ENCODE peak calls at places on chromosomes 3 and 15, in ten cellular contexts. R, X, J, Q, F, H, O, I, P and U are unnamed samples. For H3K4me1, the result is how much of the 10 kb centered on the place peaks cover.

GRCh38 chr15:52780172-52780980 is 9.8 kb downstream of the ONECUT1 start:
- DNase-seq in H (peak), P (no peak), O (peak), X (peak), R (peak), F (peak), J (no peak), Q (peak), I (peak), U (no peak)

GRCh38 chr3:28191363-28191762 is 50.1 kb upstream of the CMC1 start:
- DNase-seq in P (no peak), H (no peak), Q (no peak), I (no peak), R (no peak), O (no peak), J (no peak), X (no peak), F (no peak), U (no peak)

GRCh38 chr3:58193682-58194407 is 16.9 kb downstream of the DNASE1L3 start:
- DNase-seq in Q (no peak), R (no peak), P (no peak), I (no peak), F (no peak), O (no peak), H (no peak), J (no peak), X (no peak), U (no peak)

GRCh38 chr15:100919481-100920405 is 586 bp downstream of the LRRK1 start:
- DNase-seq in F (no peak), P (no peak), X (peak), H (no peak), I (peak), R (peak), J (no peak), O (no peak), Q (no peak), U (no peak)

GRCh38 chr15:67819636-67820035 is 5.7 kb upstream of the SKOR1 start:
- DNase-seq in H (no peak), I (no peak), P (no peak), X (peak), O (no peak), J (no peak), F (no peak), Q (no peak), R (no peak), U (no peak)

GRCh38 chr15:33160581-33161165 is 33.8 kb downstream of the FMN1 start:
- DNase-seq in Q (no peak), X (no peak), R (no peak), O (no peak), F (no peak), H (no peak), J (no peak), P (no peak), I (no peak), U (no peak)

GRCh38 chr15:62344806-62345539 is 179.9 kb upstream of the C2CD4B start:
- DNase-seq in J (no peak), H (peak), Q (peak), O (peak), R (peak), P (peak), X (peak), I (peak), F (peak), U (no peak)

GRCh38 chr15:88048759-88049158 is 207.8 kb downstream of the NTRK3 start:
- DNase-seq in P (no peak), F (no peak), Q (no peak), X (no peak), I (no peak), R (no peak), J (no peak), H (no peak), O (no peak), U (no peak)

GRCh38 chr3:136070953-136071949 is 105.7 kb downstream of the PPP2R3A start:
- DNase-seq in O (peak), H (no peak), P (no peak), J (no peak), Q (no peak), X (peak), F (no peak), I (peak), R (no peak), U (no peak)

GRCh38 chr3:119469378-119470189 is 821 bp downstream of the POGLUT1 start:
- DNase-seq in O (no peak), P (no peak), X (no peak), I (peak), Q (no peak), F (no peak), H (no peak), R (no peak), J (no peak), U (no peak)

GRCh38 chr3:129121016-129121791 is 400 bp downstream of the RAB43 start:
- DNase-seq in I (peak), F (no peak), Q (no peak), J (no peak), X (peak), R (peak), O (no peak), P (no peak), H (peak), U (no peak)

DNA sequence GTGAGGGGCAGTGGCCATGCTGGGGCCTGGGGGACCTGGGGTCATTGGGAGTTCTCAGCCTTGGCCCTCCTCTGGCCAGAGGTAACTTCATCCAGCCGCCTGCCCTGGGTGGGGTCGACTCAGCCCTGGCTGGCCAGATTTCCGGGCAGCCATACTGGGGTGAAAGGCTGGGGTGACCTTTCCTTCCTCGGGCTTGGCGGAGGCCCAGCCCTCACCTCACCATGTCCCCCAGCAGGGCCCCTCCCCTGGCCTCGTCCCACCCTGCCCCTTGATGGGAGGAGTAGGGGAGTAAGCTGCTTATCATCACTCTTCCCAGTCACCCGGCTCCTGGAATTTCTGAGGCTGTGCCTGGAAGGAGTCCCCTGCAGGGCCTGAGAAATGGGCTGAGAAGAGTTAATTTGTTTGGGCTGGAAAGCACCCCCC is 5.4 kb downstream of the SEMA3F start:
- DNase-seq in F (no peak), H (peak), X (no peak), O (peak), Q (no peak), I (peak), R (no peak), J (no peak), P (no peak), U (no peak)
- H3K4me1 ChIP-seq in F (under half), H (half or more), X (under half), O (under half), Q (half or more), I (half or more), R (under half), J (under half), P (half or more), U (half or more)

DNA sequence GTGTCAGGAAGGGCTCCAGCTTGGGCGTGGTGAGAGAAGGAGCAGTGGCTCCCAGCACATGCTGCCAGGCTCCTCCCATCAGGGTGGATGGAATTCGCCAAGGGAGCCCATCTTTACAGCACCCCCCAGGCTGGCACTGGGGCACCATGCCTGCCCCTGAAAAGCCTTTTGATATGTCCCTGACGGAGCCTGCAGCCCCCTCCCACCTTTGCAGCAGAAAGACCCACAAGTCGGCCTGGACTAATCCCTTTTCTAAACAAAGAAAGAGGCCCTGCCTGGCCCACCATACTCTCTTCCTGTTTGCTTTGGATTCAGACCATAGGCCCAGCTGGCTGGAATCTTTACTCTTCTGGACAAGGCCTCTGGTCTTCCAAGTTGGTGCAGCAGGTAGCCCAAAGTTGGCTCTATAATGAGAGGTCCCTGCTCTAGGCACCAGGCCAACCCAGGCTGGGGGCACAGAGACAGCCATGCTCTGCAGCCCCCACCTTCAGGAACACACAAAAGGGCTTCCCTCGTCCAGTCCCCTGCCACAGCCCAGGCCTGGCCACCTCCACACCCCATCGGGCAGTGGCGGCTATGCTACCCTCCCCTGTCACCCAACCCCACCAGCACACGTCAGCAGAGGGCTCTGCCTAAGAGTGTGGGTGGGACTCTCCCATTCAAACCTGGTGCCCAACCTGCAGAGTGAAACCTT is 5.4 kb downstream of the ANPEP start:
- DNase-seq in O (no peak), F (no peak), Q (no peak), R (no peak), X (no peak), P (no peak), H (peak), I (peak), J (no peak), U (peak)
- TF ChIP-seq POLR2AphosphoS5 in O (no peak), F (no peak), Q (no peak), R (no peak), X (no peak), P (no peak), H (no peak), I (peak), J (no peak), U (no peak)

GRCh38 chr3:16433701-16434151 is 79.8 kb downstream of the RFTN1 start:
- DNase-seq in O (no peak), F (no peak), Q (no peak), P (no peak), H (no peak), X (peak), J (no peak), R (no peak), I (no peak), U (no peak)
- H3K4me3 ChIP-seq in O (no peak), F (no peak), Q (no peak), P (no peak), H (no peak), X (no peak), J (no peak), R (no peak), I (no peak), U (no peak)

DNA sequence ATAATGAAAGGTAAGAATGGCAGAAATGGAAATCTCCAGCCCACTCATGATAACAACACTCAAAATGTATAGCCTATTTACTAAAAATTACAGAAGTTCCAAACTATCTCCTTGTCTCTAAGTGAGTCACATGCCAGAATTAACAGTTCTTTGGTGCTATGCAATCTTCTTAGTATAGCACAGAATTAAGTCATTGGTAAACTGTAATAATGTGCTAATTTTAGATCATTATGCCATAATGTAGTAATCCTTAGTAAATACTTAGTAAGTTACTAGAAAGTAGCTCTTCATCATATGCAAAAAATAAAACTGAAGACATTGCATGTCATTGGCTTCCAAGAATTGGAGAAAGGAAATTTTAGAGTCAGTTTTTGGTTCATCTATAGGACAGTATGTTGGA is 39.9 kb upstream of the CD47 start:
- DNase-seq in O (no peak), J (no peak), Q (no peak), X (no peak), P (no peak), R (no peak), H (no peak), I (no peak), F (no peak), U (no peak)
- H3K4me1 ChIP-seq in O (under half), J (under half), Q (under half), X (under half), P (under half), R (under half), H (half or more), I (under half), F (under half), U (under half)

DNA sequence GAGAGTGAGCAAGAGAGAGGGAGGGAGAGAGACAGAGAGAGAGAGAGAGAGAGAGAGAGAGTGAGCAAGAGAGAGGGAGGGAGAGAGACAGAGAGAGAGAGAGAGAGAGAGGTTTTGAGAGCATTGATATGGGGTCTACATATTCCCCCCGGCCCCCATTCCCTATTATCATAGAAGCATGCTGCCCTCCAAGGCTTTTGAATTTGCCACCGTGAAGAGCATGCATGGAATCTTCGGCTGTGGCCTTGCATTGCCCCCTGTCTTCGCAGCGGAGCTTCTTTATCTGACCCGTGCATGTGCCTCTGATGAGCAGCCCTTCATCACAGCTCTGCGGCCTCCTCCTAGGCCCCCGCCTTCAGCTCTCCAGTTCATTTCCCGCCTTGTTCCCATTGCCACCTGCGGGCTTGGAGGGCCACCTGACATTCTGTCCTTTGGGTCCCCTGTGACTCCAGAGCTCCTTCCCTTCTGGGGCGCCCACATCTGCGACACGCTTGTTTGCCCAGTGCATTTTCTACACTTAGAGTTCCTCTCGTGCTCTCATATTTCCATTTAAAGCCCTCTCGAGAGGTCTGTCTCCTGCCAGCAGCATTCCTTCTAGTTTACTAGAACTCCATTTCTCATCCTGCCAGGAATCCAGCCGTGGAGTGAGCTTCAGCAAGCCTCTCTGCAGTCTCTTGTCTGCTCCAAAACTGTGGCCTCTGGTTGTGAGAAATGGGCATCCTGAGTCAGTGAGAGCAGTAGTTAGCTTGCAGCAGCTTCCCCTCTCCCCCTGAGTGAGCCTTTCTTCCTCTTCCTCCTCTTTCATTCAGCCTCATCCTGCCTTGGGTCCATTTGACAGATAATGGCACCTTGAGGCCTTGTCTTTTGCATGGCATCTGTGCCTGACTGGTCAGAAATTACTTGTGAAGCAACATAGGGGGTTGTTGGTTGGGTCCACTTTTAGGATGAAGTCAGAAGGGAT is 25.3 kb downstream of the LPP start:
- DNase-seq in P (peak), I (no peak), J (peak), X (peak), H (no peak), R (no peak), O (no peak), Q (no peak), F (no peak), U (no peak)
- TF ChIP-seq POLR2AphosphoS5 in P (peak), I (no peak), J (peak), X (no peak), H (no peak), R (peak), O (no peak), Q (no peak), F (no peak), U (no peak)

GRCh38 chr15:76342046-76342381 is 5.4 kb downstream of the ISL2 start:
- DNase-seq in R (no peak), Q (no peak), O (no peak), H (no peak), F (no peak), X (no peak), P (no peak), I (no peak), J (no peak), U (no peak)

GRCh38 chr15:76341366-76342045 is 4.9 kb downstream of the ISL2 start:
- DNase-seq in R (peak), P (no peak), H (no peak), F (no peak), J (no peak), I (no peak), X (peak), Q (no peak), O (no peak), U (no peak)

GRCh38 chr15:76340802-76341365 is 4.3 kb downstream of the ISL2 start:
- DNase-seq in I (no peak), Q (no peak), O (no peak), P (no peak), F (no peak), X (peak), H (no peak), R (peak), J (no peak), U (no peak)

GRCh38 chr15:76343313-76343996 is 6.9 kb downstream of the ISL2 start:
- DNase-seq in P (no peak), F (no peak), H (no peak), I (no peak), O (no peak), R (no peak), Q (no peak), X (no peak), J (no peak), U (no peak)

DNA sequence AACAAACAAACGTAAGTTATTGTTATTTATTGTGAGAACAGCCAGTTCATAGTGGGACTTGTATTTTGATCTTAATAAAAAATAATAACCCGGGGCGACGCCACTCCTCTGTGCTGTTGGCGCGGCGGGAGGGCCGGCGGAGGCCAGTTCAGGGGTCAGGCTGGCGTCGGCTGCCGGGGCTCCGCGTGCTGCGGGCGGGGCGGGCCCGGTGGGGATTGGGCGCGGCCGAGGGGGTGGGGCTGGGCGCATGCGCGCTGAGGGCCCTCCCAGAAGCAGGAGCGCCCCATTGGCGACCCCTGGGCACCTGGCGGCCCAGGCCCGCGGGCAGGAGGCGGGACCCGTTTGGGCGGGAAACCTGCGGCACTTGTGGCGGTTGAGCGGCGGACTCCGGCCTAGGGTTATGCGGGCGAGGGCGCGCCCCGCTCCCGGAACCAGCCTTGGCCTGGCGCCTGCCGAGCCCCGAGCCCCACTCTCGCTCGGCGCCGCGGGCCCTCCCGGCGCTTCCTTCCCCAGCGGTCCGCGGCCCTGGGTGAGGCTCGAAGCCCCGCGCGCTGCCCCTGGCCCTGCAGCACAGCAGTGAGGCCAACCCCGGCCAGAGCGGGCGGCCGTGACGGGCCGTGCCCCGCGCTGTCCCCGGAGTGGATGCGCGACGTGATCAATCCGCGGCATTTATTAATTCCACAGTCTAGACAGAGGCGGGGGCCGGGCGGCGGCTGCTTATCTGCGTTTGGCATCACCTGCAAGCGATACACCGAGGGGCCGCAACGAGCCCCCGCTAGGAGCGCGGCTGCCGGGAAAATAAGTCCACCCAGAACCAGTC is 6.0 kb downstream of the ISL2 start:
- DNase-seq in Q (no peak), I (no peak), X (peak), J (peak), R (peak), F (no peak), P (no peak), O (no peak), H (no peak), U (no peak)
- H3K4me3 ChIP-seq in Q (no peak), I (no peak), X (peak), J (peak), R (no peak), F (no peak), P (peak), O (no peak), H (peak), U (peak)

GRCh38 chr3:71419369-71419768 is 164.2 kb downstream of the FOXP1 start:
- DNase-seq in F (no peak), X (no peak), P (no peak), H (no peak), R (no peak), O (no peak), J (no peak), I (no peak), Q (no peak), U (no peak)
- H3K4me1 ChIP-seq in F (under half), X (under half), P (under half), H (under half), R (under half), O (under half), J (under half), I (under half), Q (under half), U (under half)